ENCODE peak calls at places on chromosomes 11 and 22, in nine cellular contexts. One of them, this sample, is unnamed.

GRCh38 chr22:25900390-25900789 is 158.4 kb downstream of the MYO18B start:
- DNase-seq in H4: no peak
- DNase-seq in NCI-H510A treated with DMSO at 0.1 percent for 48 hours: no peak
- DNase-seq in bronchial epithelial cell: no peak
- DNase-seq in SK-N-SH: no peak
- DNase-seq in NCI-H1436 treated with DMSO at 0.1 percent for 48 hours: no peak
- DNase-seq in fibroblast of villous mesenchyme: no peak
- DNase-seq in skeletal muscle cell: no peak
- DNase-seq in HCT116: no peak
- DNase-seq in this sample: no peak

GRCh38 chr11:76524461-76524860 is 79.6 kb downstream of the EMSY start:
- DNase-seq in H4: no peak
- DNase-seq in NCI-H510A treated with DMSO at 0.1 percent for 48 hours: no peak
- DNase-seq in bronchial epithelial cell: peak; percentile 69
- DNase-seq in SK-N-SH: no peak
- DNase-seq in NCI-H1436 treated with DMSO at 0.1 percent for 48 hours: no peak
- DNase-seq in fibroblast of villous mesenchyme: peak; percentile 24
- DNase-seq in skeletal muscle cell: no peak
- DNase-seq in HCT116: peak; percentile 24
- DNase-seq in this sample: no peak

GRCh38 chr11:122140535-122140934 is 24.5 kb upstream of the BLID start:
- DNase-seq in H4: no peak
- DNase-seq in NCI-H510A treated with DMSO at 0.1 percent for 48 hours: no peak
- DNase-seq in bronchial epithelial cell: peak; percentile 97
- DNase-seq in SK-N-SH: no peak
- DNase-seq in NCI-H1436 treated with DMSO at 0.1 percent for 48 hours: no peak
- DNase-seq in fibroblast of villous mesenchyme: no peak
- DNase-seq in skeletal muscle cell: peak; percentile 70
- DNase-seq in HCT116: no peak
- DNase-seq in this sample: peak; percentile 14

GRCh38 chr22:19816372-19817119 is 38.1 kb downstream of the GNB1L start:
- DNase-seq in H4: no peak
- DNase-seq in NCI-H510A treated with DMSO at 0.1 percent for 48 hours: no peak
- DNase-seq in bronchial epithelial cell: no peak
- DNase-seq in SK-N-SH: no peak
- DNase-seq in NCI-H1436 treated with DMSO at 0.1 percent for 48 hours: no peak
- DNase-seq in fibroblast of villous mesenchyme: no peak
- DNase-seq in skeletal muscle cell: no peak
- DNase-seq in HCT116: no peak
- DNase-seq in this sample: no peak

GRCh38 chr11:17479284-17480214 is 2.9 kb upstream of the ABCC8 start:
- DNase-seq in H4: no peak
- DNase-seq in NCI-H510A treated with DMSO at 0.1 percent for 48 hours: peak; percentile 57
- DNase-seq in bronchial epithelial cell: peak; percentile 27
- DNase-seq in SK-N-SH: peak; percentile 85
- DNase-seq in NCI-H1436 treated with DMSO at 0.1 percent for 48 hours: no peak
- DNase-seq in fibroblast of villous mesenchyme: peak; percentile 27
- DNase-seq in skeletal muscle cell: no peak
- DNase-seq in HCT116: peak; percentile 49
- DNase-seq in this sample: peak; percentile 56

GRCh38 chr11:70174846-70175764 is 28.0 kb upstream of the FADD start:
- DNase-seq in H4: no peak
- DNase-seq in NCI-H510A treated with DMSO at 0.1 percent for 48 hours: no peak
- DNase-seq in bronchial epithelial cell: no peak
- DNase-seq in SK-N-SH: no peak
- DNase-seq in NCI-H1436 treated with DMSO at 0.1 percent for 48 hours: no peak
- DNase-seq in fibroblast of villous mesenchyme: no peak
- DNase-seq in skeletal muscle cell: no peak
- DNase-seq in HCT116: no peak
- DNase-seq in this sample: no peak

GRCh38 chr11:82734120-82734479 is 436 bp upstream of the FAM181B start:
- DNase-seq in H4: no peak
- DNase-seq in NCI-H510A treated with DMSO at 0.1 percent for 48 hours: no peak
- DNase-seq in bronchial epithelial cell: no peak
- DNase-seq in SK-N-SH: no peak
- DNase-seq in NCI-H1436 treated with DMSO at 0.1 percent for 48 hours: no peak
- DNase-seq in fibroblast of villous mesenchyme: no peak
- DNase-seq in skeletal muscle cell: no peak
- DNase-seq in HCT116: no peak
- DNase-seq in this sample: no peak

GRCh38 chr11:129048911-129049310 is 106.2 kb upstream of the TP53AIP1 start:
- DNase-seq in H4: no peak
- DNase-seq in NCI-H510A treated with DMSO at 0.1 percent for 48 hours: no peak
- DNase-seq in bronchial epithelial cell: peak; percentile 73
- DNase-seq in SK-N-SH: no peak
- DNase-seq in NCI-H1436 treated with DMSO at 0.1 percent for 48 hours: no peak
- DNase-seq in fibroblast of villous mesenchyme: peak; percentile 27
- DNase-seq in skeletal muscle cell: no peak
- DNase-seq in HCT116: no peak
- DNase-seq in this sample: no peak

GRCh38 chr11:59641156-59641555 is 25.6 kb upstream of the OSBP start:
- DNase-seq in H4: no peak
- DNase-seq in NCI-H510A treated with DMSO at 0.1 percent for 48 hours: no peak
- DNase-seq in bronchial epithelial cell: no peak
- DNase-seq in SK-N-SH: no peak
- DNase-seq in NCI-H1436 treated with DMSO at 0.1 percent for 48 hours: no peak
- DNase-seq in fibroblast of villous mesenchyme: no peak
- DNase-seq in skeletal muscle cell: no peak
- DNase-seq in HCT116: no peak
- DNase-seq in this sample: no peak

GRCh38 chr11:125083312-125084056 is 20.4 kb downstream of the SLC37A2 start:
- DNase-seq in H4: no peak
- DNase-seq in NCI-H510A treated with DMSO at 0.1 percent for 48 hours: no peak
- DNase-seq in bronchial epithelial cell: no peak
- DNase-seq in SK-N-SH: no peak
- DNase-seq in NCI-H1436 treated with DMSO at 0.1 percent for 48 hours: no peak
- DNase-seq in fibroblast of villous mesenchyme: no peak
- DNase-seq in skeletal muscle cell: no peak
- DNase-seq in HCT116: no peak
- DNase-seq in this sample: no peak

GRCh38 chr11:128840137-128840536 is 27.0 kb downstream of the KCNJ1 start:
- DNase-seq in H4: no peak
- DNase-seq in NCI-H510A treated with DMSO at 0.1 percent for 48 hours: no peak
- DNase-seq in bronchial epithelial cell: no peak
- DNase-seq in SK-N-SH: no peak
- DNase-seq in NCI-H1436 treated with DMSO at 0.1 percent for 48 hours: no peak
- DNase-seq in fibroblast of villous mesenchyme: no peak
- DNase-seq in skeletal muscle cell: no peak
- DNase-seq in HCT116: no peak
- DNase-seq in this sample: no peak

GRCh38 chr11:64685536-64685935 is 37.5 kb downstream of the NRXN2 start:
- DNase-seq in H4: no peak
- DNase-seq in NCI-H510A treated with DMSO at 0.1 percent for 48 hours: no peak
- DNase-seq in bronchial epithelial cell: no peak
- DNase-seq in SK-N-SH: no peak
- DNase-seq in NCI-H1436 treated with DMSO at 0.1 percent for 48 hours: no peak
- DNase-seq in fibroblast of villous mesenchyme: no peak
- DNase-seq in skeletal muscle cell: no peak
- DNase-seq in HCT116: no peak
- DNase-seq in this sample: no peak